ENCODE peak calls at places on chromosomes 5 and 9, in eight cellular contexts. One of them, this sample, is unnamed. For H3K9me3, the result is how much of the 10 kb centered on the place peaks cover.

GRCh38 chr5:98813755-98814154 is 40.3 kb downstream of the RGMB start:
- DNase-seq in left ventricle myocardium inferior: no peak
- DNase-seq in spleen: no peak
- DNase-seq in tibial nerve: no peak
- DNase-seq in A549: no peak
- DNase-seq in Peyer's patch: no peak
- DNase-seq in sigmoid colon: no peak
- DNase-seq in PC-9: no peak
- DNase-seq in this sample: no peak

GRCh38 chr9:121545875-121546423 is 46.3 kb upstream of the GGTA1 start:
- DNase-seq in left ventricle myocardium inferior: peak
- DNase-seq in spleen: peak
- DNase-seq in tibial nerve: peak
- DNase-seq in A549: peak
- DNase-seq in Peyer's patch: peak
- DNase-seq in sigmoid colon: peak
- DNase-seq in PC-9: peak
- DNase-seq in this sample: peak

GRCh38 chr5:111227805-111228204 is 3.6 kb downstream of the CAMK4 start:
- DNase-seq in left ventricle myocardium inferior: no peak
- DNase-seq in spleen: peak
- DNase-seq in tibial nerve: no peak
- DNase-seq in A549: no peak
- DNase-seq in Peyer's patch: peak
- DNase-seq in sigmoid colon: no peak
- DNase-seq in PC-9: no peak
- DNase-seq in this sample: no peak

GRCh38 chr5:151038801-151039238 is 18.4 kb downstream of the GPX3 start:
- DNase-seq in left ventricle myocardium inferior: no peak
- DNase-seq in spleen: peak
- DNase-seq in tibial nerve: no peak
- DNase-seq in A549: no peak
- DNase-seq in Peyer's patch: no peak
- DNase-seq in sigmoid colon: no peak
- DNase-seq in PC-9: no peak
- DNase-seq in this sample: no peak

GRCh38 chr5:61941637-61942036 is 364.4 kb upstream of the KIF2A start:
- DNase-seq in left ventricle myocardium inferior: no peak
- DNase-seq in spleen: no peak
- DNase-seq in tibial nerve: no peak
- DNase-seq in A549: no peak
- DNase-seq in Peyer's patch: no peak
- DNase-seq in sigmoid colon: no peak
- DNase-seq in PC-9: no peak
- DNase-seq in this sample: no peak

GRCh38 chr5:155082401-155082800 is 68.8 kb downstream of the KIF4B start:
- DNase-seq in left ventricle myocardium inferior: no peak
- DNase-seq in spleen: no peak
- DNase-seq in tibial nerve: no peak
- DNase-seq in A549: peak
- DNase-seq in Peyer's patch: no peak
- DNase-seq in sigmoid colon: no peak
- DNase-seq in PC-9: no peak
- DNase-seq in this sample: no peak

GRCh38 chr9:73178044-73178443 is 26.4 kb downstream of the ANXA1 start:
- DNase-seq in left ventricle myocardium inferior: no peak
- DNase-seq in spleen: no peak
- DNase-seq in tibial nerve: no peak
- DNase-seq in A549: no peak
- DNase-seq in Peyer's patch: no peak
- DNase-seq in sigmoid colon: no peak
- DNase-seq in PC-9: no peak
- DNase-seq in this sample: no peak

GRCh38 chr5:154519375-154519774 is 41.3 kb upstream of the HAND1 start:
- DNase-seq in left ventricle myocardium inferior: no peak
- DNase-seq in spleen: no peak
- DNase-seq in tibial nerve: no peak
- DNase-seq in A549: peak
- DNase-seq in Peyer's patch: no peak
- DNase-seq in sigmoid colon: no peak
- DNase-seq in PC-9: peak
- DNase-seq in this sample: no peak

GRCh38 chr9:105835721-105836120 is 141.4 kb downstream of the TMEM38B start:
- DNase-seq in left ventricle myocardium inferior: no peak
- DNase-seq in spleen: peak
- DNase-seq in tibial nerve: no peak
- DNase-seq in A549: no peak
- DNase-seq in Peyer's patch: no peak
- DNase-seq in sigmoid colon: no peak
- DNase-seq in PC-9: no peak
- DNase-seq in this sample: no peak

GRCh38 chr5:78003442-78003841 is 227.3 kb upstream of the TBCA start:
- DNase-seq in left ventricle myocardium inferior: no peak
- DNase-seq in spleen: no peak
- DNase-seq in tibial nerve: no peak
- DNase-seq in A549: no peak
- DNase-seq in Peyer's patch: no peak
- DNase-seq in sigmoid colon: no peak
- DNase-seq in PC-9: no peak
- DNase-seq in this sample: no peak

GRCh38 chr5:9545301-9545958 is 445 bp downstream of the SEMA5A start:
- DNase-seq in left ventricle myocardium inferior: no peak
- DNase-seq in spleen: peak
- DNase-seq in tibial nerve: no peak
- DNase-seq in A549: no peak
- DNase-seq in Peyer's patch: peak
- DNase-seq in sigmoid colon: peak
- DNase-seq in PC-9: no peak
- DNase-seq in this sample: no peak

GRCh38 chr5:122091942-122092600 is 14.0 kb upstream of the LOX start:
- DNase-seq in left ventricle myocardium inferior: no peak
- DNase-seq in spleen: no peak
- DNase-seq in tibial nerve: no peak
- DNase-seq in A549: peak
- DNase-seq in Peyer's patch: no peak
- DNase-seq in sigmoid colon: no peak
- DNase-seq in PC-9: no peak
- DNase-seq in this sample: no peak

GRCh38 chr5:67353500-67353931 is 156.9 kb upstream of the CD180 start:
- DNase-seq in left ventricle myocardium inferior: no peak
- DNase-seq in spleen: peak
- DNase-seq in tibial nerve: no peak
- DNase-seq in A549: no peak
- DNase-seq in Peyer's patch: no peak
- DNase-seq in sigmoid colon: no peak
- DNase-seq in PC-9: no peak
- DNase-seq in this sample: no peak

GRCh38 chr5:64318175-64318574 is 152.5 kb downstream of the RNF180 start:
- DNase-seq in left ventricle myocardium inferior: no peak
- DNase-seq in spleen: no peak
- DNase-seq in tibial nerve: no peak
- DNase-seq in A549: no peak
- DNase-seq in Peyer's patch: no peak
- DNase-seq in sigmoid colon: no peak
- DNase-seq in PC-9: no peak
- DNase-seq in this sample: no peak

GRCh38 chr5:76807296-76807695 is 11.5 kb upstream of the F2RL1 start:
- DNase-seq in left ventricle myocardium inferior: no peak
- DNase-seq in spleen: no peak
- DNase-seq in tibial nerve: no peak
- DNase-seq in A549: peak
- DNase-seq in Peyer's patch: no peak
- DNase-seq in sigmoid colon: no peak
- DNase-seq in PC-9: peak
- DNase-seq in this sample: no peak

GRCh38 chr9:128999581-129000206 is 28.4 kb downstream of the SH3GLB2 start:
- DNase-seq in left ventricle myocardium inferior: no peak
- DNase-seq in spleen: no peak
- DNase-seq in tibial nerve: no peak
- DNase-seq in A549: no peak
- DNase-seq in Peyer's patch: no peak
- DNase-seq in sigmoid colon: no peak
- DNase-seq in PC-9: no peak
- DNase-seq in this sample: no peak

GRCh38 chr5:161751265-161751664 is 65.7 kb downstream of the GABRA6 start:
- DNase-seq in left ventricle myocardium inferior: no peak
- DNase-seq in spleen: peak
- DNase-seq in tibial nerve: no peak
- DNase-seq in A549: no peak
- DNase-seq in Peyer's patch: no peak
- DNase-seq in sigmoid colon: no peak
- DNase-seq in PC-9: no peak
- DNase-seq in this sample: no peak

GRCh38 chr9:78763424-78763823 is 466.5 kb downstream of the PSAT1 start:
- DNase-seq in left ventricle myocardium inferior: no peak
- DNase-seq in spleen: no peak
- DNase-seq in tibial nerve: no peak
- DNase-seq in A549: no peak
- DNase-seq in Peyer's patch: no peak
- DNase-seq in sigmoid colon: no peak
- DNase-seq in PC-9: no peak
- DNase-seq in this sample: no peak

GRCh38 chr9:95505676-95506437 is 10.9 kb downstream of the PTCH1 start:
- DNase-seq in left ventricle myocardium inferior: peak
- DNase-seq in spleen: no peak
- DNase-seq in tibial nerve: peak
- DNase-seq in A549: peak
- DNase-seq in Peyer's patch: peak
- DNase-seq in sigmoid colon: peak
- DNase-seq in PC-9: peak
- DNase-seq in this sample: no peak

GRCh38 chr5:177320879-177321278 is 9.2 kb upstream of the MXD3 start:
- DNase-seq in left ventricle myocardium inferior: no peak
- DNase-seq in spleen: peak
- DNase-seq in tibial nerve: no peak
- DNase-seq in A549: no peak
- DNase-seq in Peyer's patch: no peak
- DNase-seq in sigmoid colon: no peak
- DNase-seq in PC-9: no peak
- DNase-seq in this sample: no peak

GRCh38 chr5:143384865-143385657 is 18.4 kb downstream of the NR3C1 start:
- DNase-seq in left ventricle myocardium inferior: no peak
- DNase-seq in spleen: no peak
- DNase-seq in tibial nerve: no peak
- DNase-seq in A549: no peak
- DNase-seq in Peyer's patch: no peak
- DNase-seq in sigmoid colon: no peak
- DNase-seq in PC-9: no peak
- DNase-seq in this sample: no peak
- H3K9me3 ChIP-seq in left ventricle myocardium inferior: under half
- H3K9me3 ChIP-seq in spleen: under half
- H3K9me3 ChIP-seq in tibial nerve: under half
- H3K9me3 ChIP-seq in A549: under half
- H3K9me3 ChIP-seq in Peyer's patch: under half
- H3K9me3 ChIP-seq in sigmoid colon: under half
- H3K9me3 ChIP-seq in PC-9: under half
- H3K9me3 ChIP-seq in this sample: under half

DNA sequence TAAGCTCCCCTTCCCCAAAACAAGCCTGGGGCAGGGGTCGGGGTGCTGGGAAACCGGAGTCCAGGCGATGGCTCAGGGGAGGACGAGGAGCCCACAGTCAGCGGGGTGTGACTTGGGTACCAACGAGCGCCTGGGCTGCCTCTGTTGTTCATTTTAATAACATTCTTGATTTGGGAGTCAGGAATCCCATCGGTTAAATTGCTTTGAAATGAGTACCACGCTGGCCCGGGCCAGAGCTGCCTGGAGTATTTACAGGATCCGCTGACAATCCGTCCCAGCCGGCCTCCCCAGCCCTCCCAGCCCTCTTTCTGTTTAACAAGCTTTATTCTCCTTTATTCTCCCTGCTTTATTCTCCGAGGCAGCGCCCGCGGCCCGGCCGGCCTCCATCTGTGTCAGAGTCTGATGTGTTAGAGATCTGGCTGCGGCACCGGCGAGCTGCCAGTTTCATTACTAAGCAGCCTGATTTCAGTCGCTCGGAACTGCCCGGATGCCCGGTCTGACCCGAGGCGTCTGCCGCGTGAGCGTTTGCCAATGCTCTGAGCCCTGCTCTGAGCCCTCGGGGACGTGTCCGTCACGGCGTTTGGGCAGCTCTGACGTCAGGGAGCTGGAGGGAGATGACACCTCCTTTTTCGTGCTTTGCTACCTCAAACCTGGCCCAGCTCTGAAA is 16.5 kb upstream of the QRFP start:
- DNase-seq in left ventricle myocardium inferior: no peak
- DNase-seq in spleen: no peak
- DNase-seq in tibial nerve: peak
- DNase-seq in A549: no peak
- DNase-seq in Peyer's patch: no peak
- DNase-seq in sigmoid colon: peak
- DNase-seq in PC-9: peak
- DNase-seq in this sample: no peak
- H3K27ac ChIP-seq in left ventricle myocardium inferior: no peak
- H3K27ac ChIP-seq in spleen: no peak
- H3K27ac ChIP-seq in tibial nerve: no peak
- H3K27ac ChIP-seq in A549: no peak
- H3K27ac ChIP-seq in Peyer's patch: no peak
- H3K27ac ChIP-seq in sigmoid colon: peak
- H3K27ac ChIP-seq in PC-9: no peak
- H3K27ac ChIP-seq in this sample: no peak

GRCh38 chr5:178531786-178532185 is 58.4 kb downstream of the COL23A1 start:
- DNase-seq in left ventricle myocardium inferior: no peak
- DNase-seq in spleen: peak
- DNase-seq in tibial nerve: no peak
- DNase-seq in A549: no peak
- DNase-seq in Peyer's patch: no peak
- DNase-seq in sigmoid colon: no peak
- DNase-seq in PC-9: no peak
- DNase-seq in this sample: no peak

GRCh38 chr5:178532666-178533065 is 57.5 kb downstream of the COL23A1 start:
- DNase-seq in left ventricle myocardium inferior: no peak
- DNase-seq in spleen: peak
- DNase-seq in tibial nerve: no peak
- DNase-seq in A549: no peak
- DNase-seq in Peyer's patch: no peak
- DNase-seq in sigmoid colon: no peak
- DNase-seq in PC-9: no peak
- DNase-seq in this sample: no peak

GRCh38 chr5:178529080-178529479 is 61.1 kb downstream of the COL23A1 start:
- DNase-seq in left ventricle myocardium inferior: no peak
- DNase-seq in spleen: peak
- DNase-seq in tibial nerve: no peak
- DNase-seq in A549: no peak
- DNase-seq in Peyer's patch: no peak
- DNase-seq in sigmoid colon: no peak
- DNase-seq in PC-9: no peak
- DNase-seq in this sample: no peak

GRCh38 chr5:178532236-178532635 is 58.0 kb downstream of the COL23A1 start:
- DNase-seq in left ventricle myocardium inferior: no peak
- DNase-seq in spleen: peak
- DNase-seq in tibial nerve: no peak
- DNase-seq in A549: no peak
- DNase-seq in Peyer's patch: no peak
- DNase-seq in sigmoid colon: no peak
- DNase-seq in PC-9: no peak
- DNase-seq in this sample: no peak

GRCh38 chr5:178530526-178530925 is 59.7 kb downstream of the COL23A1 start:
- DNase-seq in left ventricle myocardium inferior: no peak
- DNase-seq in spleen: peak
- DNase-seq in tibial nerve: no peak
- DNase-seq in A549: no peak
- DNase-seq in Peyer's patch: no peak
- DNase-seq in sigmoid colon: no peak
- DNase-seq in PC-9: no peak
- DNase-seq in this sample: no peak
- H3K9me3 ChIP-seq in left ventricle myocardium inferior: under half
- H3K9me3 ChIP-seq in spleen: under half
- H3K9me3 ChIP-seq in tibial nerve: under half
- H3K9me3 ChIP-seq in A549: under half
- H3K9me3 ChIP-seq in Peyer's patch: under half
- H3K9me3 ChIP-seq in sigmoid colon: under half
- H3K9me3 ChIP-seq in PC-9: under half
- H3K9me3 ChIP-seq in this sample: under half

GRCh38 chr5:54309751-54310432 is 481 bp downstream of the ARL15 start:
- DNase-seq in left ventricle myocardium inferior: peak
- DNase-seq in spleen: peak
- DNase-seq in tibial nerve: peak
- DNase-seq in A549: peak
- DNase-seq in Peyer's patch: peak
- DNase-seq in sigmoid colon: peak
- DNase-seq in PC-9: no peak
- DNase-seq in this sample: no peak
- H3K27ac ChIP-seq in left ventricle myocardium inferior: peak
- H3K27ac ChIP-seq in spleen: peak
- H3K27ac ChIP-seq in tibial nerve: peak
- H3K27ac ChIP-seq in A549: peak
- H3K27ac ChIP-seq in Peyer's patch: peak
- H3K27ac ChIP-seq in sigmoid colon: peak
- H3K27ac ChIP-seq in PC-9: no peak
- H3K27ac ChIP-seq in this sample: peak